ENCODE peak calls at places on chromosomes 11 and 22, in eight cellular contexts. One of them, this sample, is unnamed.

GRCh38 chr11:113251281-113251680 is 63.1 kb upstream of the TTC12 start:
- DNase-seq in osteocyte: no peak
- DNase-seq in HCT116: no peak
- DNase-seq in transverse colon: no peak
- DNase-seq in heart left ventricle: no peak
- DNase-seq in kidney epithelial cell: no peak
- DNase-seq in GM12865: no peak
- DNase-seq in upper lobe of right lung: no peak
- DNase-seq in this sample: no peak

GRCh38 chr11:8715501-8715900 is 32.9 kb downstream of the RPL27A start:
- DNase-seq in osteocyte: no peak
- DNase-seq in HCT116: no peak
- DNase-seq in transverse colon: no peak
- DNase-seq in heart left ventricle: no peak
- DNase-seq in kidney epithelial cell: no peak
- DNase-seq in GM12865: no peak
- DNase-seq in upper lobe of right lung: peak
- DNase-seq in this sample: no peak

GRCh38 chr11:71425851-71426250 is 22.3 kb downstream of the DHCR7 start:
- DNase-seq in osteocyte: no peak
- DNase-seq in HCT116: no peak
- DNase-seq in transverse colon: no peak
- DNase-seq in heart left ventricle: no peak
- DNase-seq in kidney epithelial cell: peak
- DNase-seq in GM12865: no peak
- DNase-seq in upper lobe of right lung: peak
- DNase-seq in this sample: no peak

GRCh38 chr22:24091551-24092420 is 80.7 kb downstream of the CABIN1 start:
- DNase-seq in osteocyte: no peak
- DNase-seq in HCT116: no peak
- DNase-seq in transverse colon: no peak
- DNase-seq in heart left ventricle: peak
- DNase-seq in kidney epithelial cell: no peak
- DNase-seq in GM12865: no peak
- DNase-seq in upper lobe of right lung: peak
- DNase-seq in this sample: no peak

GRCh38 chr22:48373626-48374173 is 1454.0 kb downstream of the BRD1 start:
- DNase-seq in osteocyte: peak
- DNase-seq in HCT116: no peak
- DNase-seq in transverse colon: no peak
- DNase-seq in heart left ventricle: no peak
- DNase-seq in kidney epithelial cell: no peak
- DNase-seq in GM12865: no peak
- DNase-seq in upper lobe of right lung: no peak
- DNase-seq in this sample: no peak

GRCh38 chr22:38110008-38110862 is at the start of gene BAIAP2L2:
- DNase-seq in osteocyte: no peak
- DNase-seq in HCT116: no peak
- DNase-seq in transverse colon: peak
- DNase-seq in heart left ventricle: no peak
- DNase-seq in kidney epithelial cell: peak
- DNase-seq in GM12865: no peak
- DNase-seq in upper lobe of right lung: no peak
- DNase-seq in this sample: no peak

GRCh38 chr11:96084610-96085348 is 160.9 kb upstream of the MTMR2 start:
- DNase-seq in osteocyte: no peak
- DNase-seq in HCT116: no peak
- DNase-seq in transverse colon: no peak
- DNase-seq in heart left ventricle: no peak
- DNase-seq in kidney epithelial cell: no peak
- DNase-seq in GM12865: no peak
- DNase-seq in upper lobe of right lung: no peak
- DNase-seq in this sample: no peak

GRCh38 chr11:62566247-62566646 is 7.4 kb downstream of the EEF1G start:
- DNase-seq in osteocyte: no peak
- DNase-seq in HCT116: no peak
- DNase-seq in transverse colon: no peak
- DNase-seq in heart left ventricle: no peak
- DNase-seq in kidney epithelial cell: no peak
- DNase-seq in GM12865: no peak
- DNase-seq in upper lobe of right lung: no peak
- DNase-seq in this sample: no peak

GRCh38 chr11:131685906-131686305 is 315.5 kb downstream of the NTM start:
- DNase-seq in osteocyte: peak
- DNase-seq in HCT116: no peak
- DNase-seq in transverse colon: no peak
- DNase-seq in heart left ventricle: no peak
- DNase-seq in kidney epithelial cell: no peak
- DNase-seq in GM12865: no peak
- DNase-seq in upper lobe of right lung: no peak
- DNase-seq in this sample: no peak

GRCh38 chr11:93842461-93842860 is 8.0 kb downstream of the VSTM5 start:
- DNase-seq in osteocyte: no peak
- DNase-seq in HCT116: peak
- DNase-seq in transverse colon: peak
- DNase-seq in heart left ventricle: no peak
- DNase-seq in kidney epithelial cell: peak
- DNase-seq in GM12865: no peak
- DNase-seq in upper lobe of right lung: no peak
- DNase-seq in this sample: no peak

GRCh38 chr11:18540207-18541009 is 13.7 kb upstream of the TSG101 start:
- DNase-seq in osteocyte: no peak
- DNase-seq in HCT116: no peak
- DNase-seq in transverse colon: no peak
- DNase-seq in heart left ventricle: no peak
- DNase-seq in kidney epithelial cell: no peak
- DNase-seq in GM12865: peak
- DNase-seq in upper lobe of right lung: no peak
- DNase-seq in this sample: no peak

GRCh38 chr11:36509265-36509664 is 807 bp downstream of the TRAF6 start:
- DNase-seq in osteocyte: no peak
- DNase-seq in HCT116: no peak
- DNase-seq in transverse colon: no peak
- DNase-seq in heart left ventricle: no peak
- DNase-seq in kidney epithelial cell: no peak
- DNase-seq in GM12865: peak
- DNase-seq in upper lobe of right lung: no peak
- DNase-seq in this sample: no peak

GRCh38 chr22:45462034-45462655 is 40.5 kb upstream of the FBLN1 start:
- DNase-seq in osteocyte: no peak
- DNase-seq in HCT116: no peak
- DNase-seq in transverse colon: no peak
- DNase-seq in heart left ventricle: no peak
- DNase-seq in kidney epithelial cell: no peak
- DNase-seq in GM12865: peak
- DNase-seq in upper lobe of right lung: no peak
- DNase-seq in this sample: no peak

GRCh38 chr11:68328374-68329091 is 16.1 kb downstream of the LRP5 start:
- DNase-seq in osteocyte: no peak
- DNase-seq in HCT116: no peak
- DNase-seq in transverse colon: peak
- DNase-seq in heart left ventricle: peak
- DNase-seq in kidney epithelial cell: no peak
- DNase-seq in GM12865: no peak
- DNase-seq in upper lobe of right lung: no peak
- DNase-seq in this sample: peak

DNA sequence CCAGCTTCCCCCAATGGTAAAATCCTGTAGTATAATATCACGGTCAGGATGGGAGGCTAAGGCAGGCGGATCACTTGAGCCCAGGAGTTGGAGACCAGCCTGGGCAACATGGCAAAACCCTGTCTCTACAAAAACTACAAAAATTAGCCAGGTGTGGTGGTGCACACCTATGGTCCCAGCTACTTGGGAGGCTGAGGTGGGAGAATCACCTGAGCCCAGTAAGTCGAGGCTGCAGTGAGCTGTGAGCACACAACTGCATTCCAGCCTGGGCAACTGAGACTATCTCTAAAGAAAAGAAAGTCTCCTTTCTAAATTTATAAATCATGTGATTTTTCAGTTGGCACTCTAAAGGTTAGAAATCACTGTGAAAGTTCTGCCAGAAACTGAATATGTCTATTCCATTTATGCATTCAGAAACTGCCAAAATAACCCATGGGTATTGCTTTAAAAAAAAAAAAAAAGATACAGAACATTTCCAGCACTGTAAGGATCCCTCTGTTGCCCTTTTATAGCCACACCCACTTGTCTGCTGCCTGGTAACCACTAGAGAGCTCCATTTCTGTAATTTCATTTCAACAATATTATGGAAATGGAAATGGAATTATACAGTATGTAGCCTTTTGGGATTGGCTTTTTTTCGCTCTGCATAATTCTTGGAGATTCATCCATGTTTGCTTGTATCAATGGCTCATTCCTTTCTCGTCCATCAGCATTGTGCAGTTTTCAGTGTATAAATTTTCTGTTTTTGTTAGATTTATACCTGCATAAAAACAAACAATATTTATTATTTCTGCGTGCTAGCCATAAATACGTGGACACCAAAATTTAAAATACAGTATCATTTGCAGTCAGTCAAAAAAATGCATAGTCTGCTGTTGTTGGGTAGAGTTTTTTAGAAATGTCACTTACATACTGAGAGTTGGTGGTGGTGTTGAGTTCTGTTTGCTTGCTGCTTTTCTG is 9.4 kb downstream of the CDC45 start:
- DNase-seq in osteocyte: no peak
- DNase-seq in HCT116: no peak
- DNase-seq in transverse colon: no peak
- DNase-seq in heart left ventricle: no peak
- DNase-seq in kidney epithelial cell: no peak
- DNase-seq in GM12865: no peak
- DNase-seq in upper lobe of right lung: no peak
- DNase-seq in this sample: no peak
- TF ChIP-seq CTCF in osteocyte: peak
- TF ChIP-seq CTCF in HCT116: no peak
- TF ChIP-seq CTCF in transverse colon: no peak
- TF ChIP-seq CTCF in heart left ventricle: no peak
- TF ChIP-seq CTCF in kidney epithelial cell: no peak
- TF ChIP-seq CTCF in GM12865: no peak
- TF ChIP-seq CTCF in upper lobe of right lung: no peak
- TF ChIP-seq CTCF in this sample: no peak

DNA sequence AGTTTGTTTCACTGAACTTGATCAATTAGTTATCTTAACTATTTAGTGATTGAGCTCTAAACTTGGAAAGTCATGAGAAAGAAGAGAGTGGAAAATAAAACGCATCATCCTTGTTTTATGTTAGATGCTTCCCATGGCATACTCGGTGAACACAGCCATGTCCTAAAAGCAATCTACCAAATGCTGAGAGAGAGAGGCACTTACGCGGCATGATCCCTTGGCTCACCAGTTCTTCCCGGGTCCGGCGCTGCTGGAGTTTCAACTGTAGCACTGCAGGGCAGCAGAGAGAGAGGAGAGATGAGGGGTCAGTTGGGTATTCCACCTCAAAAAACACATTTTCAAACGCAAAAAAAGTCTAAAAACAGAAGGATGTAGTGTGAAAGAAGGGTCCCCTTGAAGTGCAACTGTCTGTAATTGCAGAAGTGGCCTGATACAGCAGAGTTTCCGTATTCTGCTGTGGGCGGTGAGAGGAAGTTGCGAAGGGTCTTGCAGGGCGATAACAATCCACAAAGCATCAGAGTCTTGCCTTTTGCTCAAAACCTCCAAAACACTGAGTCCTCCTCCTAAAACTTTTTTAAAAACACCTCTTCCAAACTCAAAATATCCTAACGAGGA is 92.7 kb downstream of the SGSM3 start:
- DNase-seq in osteocyte: no peak
- DNase-seq in HCT116: no peak
- DNase-seq in transverse colon: peak
- DNase-seq in heart left ventricle: peak
- DNase-seq in kidney epithelial cell: no peak
- DNase-seq in GM12865: peak
- DNase-seq in upper lobe of right lung: no peak
- DNase-seq in this sample: no peak
- TF ChIP-seq CTCF in osteocyte: no peak
- TF ChIP-seq CTCF in HCT116: no peak
- TF ChIP-seq CTCF in transverse colon: no peak
- TF ChIP-seq CTCF in heart left ventricle: no peak
- TF ChIP-seq CTCF in kidney epithelial cell: no peak
- TF ChIP-seq CTCF in GM12865: no peak
- TF ChIP-seq CTCF in upper lobe of right lung: no peak
- TF ChIP-seq CTCF in this sample: no peak

GRCh38 chr11:15034687-15035267 is 38.6 kb upstream of the CALCB start:
- DNase-seq in osteocyte: no peak
- DNase-seq in HCT116: no peak
- DNase-seq in transverse colon: no peak
- DNase-seq in heart left ventricle: no peak
- DNase-seq in kidney epithelial cell: no peak
- DNase-seq in GM12865: no peak
- DNase-seq in upper lobe of right lung: no peak
- DNase-seq in this sample: no peak

GRCh38 chr11:15035283-15035682 is 38.1 kb upstream of the CALCB start:
- DNase-seq in osteocyte: no peak
- DNase-seq in HCT116: no peak
- DNase-seq in transverse colon: no peak
- DNase-seq in heart left ventricle: no peak
- DNase-seq in kidney epithelial cell: no peak
- DNase-seq in GM12865: no peak
- DNase-seq in upper lobe of right lung: no peak
- DNase-seq in this sample: no peak

GRCh38 chr11:15038963-15039362 is 34.4 kb upstream of the CALCB start:
- DNase-seq in osteocyte: no peak
- DNase-seq in HCT116: peak
- DNase-seq in transverse colon: no peak
- DNase-seq in heart left ventricle: no peak
- DNase-seq in kidney epithelial cell: no peak
- DNase-seq in GM12865: no peak
- DNase-seq in upper lobe of right lung: no peak
- DNase-seq in this sample: no peak
- TF ChIP-seq CTCF in osteocyte: no peak
- TF ChIP-seq CTCF in HCT116: peak
- TF ChIP-seq CTCF in transverse colon: no peak
- TF ChIP-seq CTCF in heart left ventricle: no peak
- TF ChIP-seq CTCF in kidney epithelial cell: peak
- TF ChIP-seq CTCF in GM12865: no peak
- TF ChIP-seq CTCF in upper lobe of right lung: no peak
- TF ChIP-seq CTCF in this sample: peak

DNA sequence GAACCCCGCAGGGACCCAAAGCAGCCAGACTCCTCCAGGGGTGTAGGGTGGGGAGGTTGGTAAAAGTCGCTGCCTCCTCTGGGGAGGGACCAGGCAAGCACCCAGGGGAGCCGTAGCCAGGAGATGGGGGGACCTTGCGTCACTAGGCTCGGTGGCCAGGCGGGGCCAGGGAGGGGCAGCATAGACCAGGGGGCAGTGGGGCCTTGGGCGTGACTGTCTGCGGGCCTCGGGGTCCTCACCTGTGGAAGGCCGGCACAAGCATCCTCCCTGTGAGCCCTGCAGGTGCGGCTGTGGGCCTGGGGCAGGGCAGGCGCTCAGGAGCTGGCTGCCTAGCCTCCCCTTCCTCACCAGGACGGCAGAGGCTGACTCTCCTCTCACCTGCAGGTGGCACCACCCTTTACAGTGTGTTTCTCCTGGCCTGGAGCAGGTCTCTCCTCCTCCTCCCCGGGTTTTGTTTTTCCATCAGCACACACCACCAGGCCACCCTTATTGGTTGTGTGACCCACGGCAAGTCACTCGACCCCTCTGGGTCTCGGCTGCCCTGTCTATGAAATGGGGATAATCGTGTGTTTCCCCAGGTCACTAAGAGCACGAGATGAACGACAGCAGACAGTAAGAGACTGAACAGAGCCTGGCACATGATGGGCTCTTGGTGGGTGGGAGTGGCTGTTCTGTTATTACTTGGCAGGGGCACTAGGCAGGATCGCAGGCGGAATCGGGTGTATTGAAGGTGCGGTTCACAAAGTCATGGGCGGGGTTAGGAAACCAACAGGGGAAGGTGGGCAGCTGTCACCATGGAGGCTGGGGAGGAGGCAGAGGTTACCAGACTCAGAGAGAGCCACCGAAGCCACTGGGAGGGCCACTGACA is 52.7 kb downstream of the FLRT1 start:
- DNase-seq in osteocyte: no peak
- DNase-seq in HCT116: peak
- DNase-seq in transverse colon: no peak
- DNase-seq in heart left ventricle: no peak
- DNase-seq in kidney epithelial cell: no peak
- DNase-seq in GM12865: no peak
- DNase-seq in upper lobe of right lung: no peak
- DNase-seq in this sample: no peak
- TF ChIP-seq CTCF in osteocyte: peak
- TF ChIP-seq CTCF in HCT116: peak
- TF ChIP-seq CTCF in transverse colon: peak
- TF ChIP-seq CTCF in heart left ventricle: no peak
- TF ChIP-seq CTCF in kidney epithelial cell: peak
- TF ChIP-seq CTCF in GM12865: peak
- TF ChIP-seq CTCF in upper lobe of right lung: peak
- TF ChIP-seq CTCF in this sample: peak